ENCODE peak calls at places on chromosomes 13 and 19, in eight cellular contexts. W, H, X, N, P, U, J and Z are unnamed samples.

GRCh38 chr19:1516395-1516753 is 3.6 kb upstream of the ADAMTSL5 start:
- DNase-seq in W (no peak), H (no peak), X (no peak), N (no peak), P (no peak), U (no peak), J (no peak), Z (no peak)

GRCh38 chr13:106738279-106738678 is 170.3 kb upstream of the ARGLU1 start:
- DNase-seq in W (no peak), H (no peak), X (no peak), N (no peak), P (no peak), U (no peak), J (no peak), Z (no peak)

GRCh38 chr19:48625891-48626327 is 6.6 kb downstream of the SPHK2 start:
- DNase-seq in W (no peak), H (no peak), X (no peak), N (no peak), P (no peak), U (no peak), J (no peak), Z (no peak)

GRCh38 chr13:67204731-67205130 is 25.4 kb downstream of the PCDH9 start:
- DNase-seq in W (no peak), H (no peak), X (no peak), N (no peak), P (no peak), U (no peak), J (no peak), Z (no peak)

GRCh38 chr19:29886535-29886934 is 55.5 kb upstream of the URI1 start:
- DNase-seq in W (no peak), H (no peak), X (no peak), N (no peak), P (peak), U (no peak), J (no peak), Z (no peak)

GRCh38 chr13:72820156-72820897 is 38.4 kb downstream of the PIBF1 start:
- DNase-seq in W (no peak), H (no peak), X (no peak), N (no peak), P (no peak), U (no peak), J (no peak), Z (no peak)

GRCh38 chr13:114151565-114152284 is 19.3 kb upstream of the RASA3 start:
- DNase-seq in W (no peak), H (no peak), X (peak), N (no peak), P (peak), U (peak), J (no peak), Z (no peak)

GRCh38 chr19:16039545-16039944 is 36.8 kb upstream of the TPM4 start:
- DNase-seq in W (no peak), H (no peak), X (no peak), N (no peak), P (peak), U (no peak), J (no peak), Z (no peak)

GRCh38 chr13:95075506-95075905 is 225.7 kb downstream of the ABCC4 start:
- DNase-seq in W (no peak), H (no peak), X (no peak), N (no peak), P (no peak), U (no peak), J (no peak), Z (no peak)

GRCh38 chr13:77136902-77137420 is 110.0 kb upstream of the FBXL3 start:
- DNase-seq in W (no peak), H (no peak), X (no peak), N (no peak), P (no peak), U (no peak), J (no peak), Z (no peak)

GRCh38 chr13:103878891-103879605 is 812.8 kb upstream of the SLC10A2 start:
- DNase-seq in W (no peak), H (no peak), X (no peak), N (no peak), P (no peak), U (no peak), J (no peak), Z (no peak)

GRCh38 chr13:103873725-103874124 is 807.5 kb upstream of the SLC10A2 start:
- DNase-seq in W (no peak), H (no peak), X (no peak), N (no peak), P (no peak), U (no peak), J (no peak), Z (no peak)

DNA sequence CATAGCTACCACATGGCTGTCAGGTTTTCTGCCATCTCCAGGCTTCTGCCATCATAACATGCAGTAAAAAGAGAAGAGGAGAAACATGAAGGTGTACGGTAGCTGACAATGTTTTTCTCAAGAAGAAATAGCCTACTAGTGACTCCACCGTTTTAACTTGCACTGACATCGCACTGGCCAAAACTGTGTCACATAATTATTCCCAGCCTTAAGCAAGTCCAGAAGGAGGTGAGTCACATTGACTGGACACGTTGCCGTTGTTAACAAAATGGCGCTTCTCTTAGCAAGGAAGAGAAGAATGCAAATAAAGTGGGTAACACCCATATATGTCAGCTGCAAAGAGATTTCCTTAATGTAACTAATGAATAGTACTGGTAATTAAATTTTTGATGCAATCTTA is 810.4 kb upstream of the SLC10A2 start:
- DNase-seq in W (no peak), H (no peak), X (no peak), N (no peak), P (no peak), U (no peak), J (no peak), Z (no peak)
- H3K4me3 ChIP-seq in W (no peak), H (no peak), X (no peak), N (no peak), P (no peak), U (no peak), J (no peak), Z (no peak)

GRCh38 chr19:19192910-19193423 is 909 bp downstream of the RFXANK start:
- DNase-seq in W (no peak), H (no peak), X (no peak), N (no peak), P (no peak), U (no peak), J (no peak), Z (no peak)

GRCh38 chr19:19186742-19187141 is 5.2 kb downstream of the BORCS8 start:
- DNase-seq in W (no peak), H (no peak), X (no peak), N (no peak), P (no peak), U (no peak), J (no peak), Z (no peak)

GRCh38 chr19:19193926-19194325 is 1.9 kb downstream of the RFXANK start:
- DNase-seq in W (no peak), H (no peak), X (no peak), N (no peak), P (no peak), U (no peak), J (no peak), Z (no peak)

DNA sequence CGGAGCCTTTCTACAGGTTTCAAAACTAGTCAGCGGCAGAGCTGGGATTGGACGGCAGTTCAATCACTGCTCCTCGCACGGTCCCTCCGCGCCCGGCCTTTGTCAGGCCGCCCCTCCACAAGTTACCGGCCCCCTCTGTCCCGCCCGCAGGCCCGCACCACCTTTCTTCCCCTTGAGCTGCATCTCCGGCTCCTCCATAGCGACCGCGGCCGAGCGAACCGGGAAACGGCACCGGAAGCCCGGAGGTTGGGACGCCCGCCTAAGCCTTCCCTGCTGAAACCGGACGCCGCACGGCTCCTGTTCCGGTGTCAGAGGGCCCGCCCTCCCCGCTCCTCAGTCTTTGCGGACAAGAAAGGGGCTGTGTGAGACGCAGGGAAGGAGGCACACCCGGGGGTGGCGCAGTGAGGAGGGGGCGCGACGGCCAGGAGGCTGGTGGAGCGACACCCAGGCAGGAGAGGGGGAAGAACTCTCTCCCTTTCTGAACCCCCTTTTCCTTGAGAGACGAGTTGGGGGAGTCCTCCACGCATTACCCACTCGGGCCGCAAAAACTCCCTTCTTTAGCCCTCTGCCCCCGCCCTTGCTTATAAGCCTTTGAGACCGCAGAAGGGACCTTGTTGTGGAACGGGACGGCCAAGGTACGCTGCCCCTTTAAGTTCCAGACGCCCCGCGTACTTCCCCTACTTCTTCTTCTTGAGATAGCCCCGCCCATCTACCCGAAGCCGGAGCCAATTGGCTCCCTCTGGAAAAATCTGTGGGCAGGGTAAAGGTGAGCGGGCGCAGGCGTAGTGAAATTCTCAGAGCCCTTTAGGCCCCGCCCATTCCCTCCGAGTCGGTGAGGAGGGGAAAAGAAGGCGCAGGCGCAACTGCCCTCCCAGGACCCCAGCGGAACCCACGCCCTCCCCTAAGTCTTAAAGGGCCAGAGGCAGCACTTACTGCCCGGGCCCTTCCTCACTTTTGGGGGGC is at the start of the genes BORCS8 and RFXANK:
- DNase-seq in W (peak), H (peak), X (peak), N (peak), P (peak), U (peak), J (peak), Z (peak)
- TF ChIP-seq POLR2A in W (peak), H (no peak), X (peak), N (peak), P (peak), U (peak), J (no peak), Z (no peak)

DNA sequence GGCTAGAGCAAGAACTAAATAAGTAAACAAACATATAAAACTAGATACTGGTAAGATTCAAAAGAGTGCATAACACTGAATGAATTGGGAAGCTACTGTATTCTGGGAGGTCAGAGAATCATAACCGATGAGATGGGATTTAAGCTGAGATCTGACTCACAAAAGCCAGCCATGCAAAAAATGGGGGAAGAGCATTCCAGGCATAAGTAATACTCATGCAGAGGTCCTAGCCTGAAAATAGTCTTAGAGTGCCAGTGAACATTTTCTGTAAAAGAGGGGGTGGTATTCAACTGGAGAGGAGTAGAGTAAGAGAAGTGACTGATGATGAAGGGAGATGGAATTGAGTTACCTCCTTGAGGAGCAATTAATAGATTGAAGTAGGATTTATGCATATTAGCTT is 872.0 kb upstream of the GPC6 start:
- DNase-seq in W (no peak), H (no peak), X (no peak), N (no peak), P (no peak), U (no peak), J (no peak), Z (no peak)
- H3K4me3 ChIP-seq in W (no peak), H (no peak), X (no peak), N (no peak), P (no peak), U (no peak), J (no peak), Z (no peak)

GRCh38 chr19:37218592-37218935 is 550 bp downstream of the ZNF383 start:
- DNase-seq in W (no peak), H (no peak), X (no peak), N (no peak), P (no peak), U (no peak), J (no peak), Z (no peak)

GRCh38 chr19:37220383-37220782 is 2.4 kb downstream of the ZNF383 start:
- DNase-seq in W (no peak), H (no peak), X (no peak), N (no peak), P (no peak), U (no peak), J (no peak), Z (no peak)

GRCh38 chr19:37217533-37217854 is 520 bp upstream of the ZNF383 start:
- DNase-seq in W (no peak), H (no peak), X (no peak), N (no peak), P (no peak), U (no peak), J (no peak), Z (no peak)

GRCh38 chr19:37221136-37221535 is 3.1 kb downstream of the ZNF383 start:
- DNase-seq in W (no peak), H (no peak), X (no peak), N (no peak), P (no peak), U (no peak), J (no peak), Z (no peak)

GRCh38 chr19:37217855-37218591 is at the start of gene ZNF383:
- DNase-seq in W (peak), H (peak), X (peak), N (peak), P (peak), U (peak), J (peak), Z (peak)
- TF ChIP-seq POLR2A in W (peak), H (no peak), X (peak), N (peak), P (peak), U (peak), J (no peak), Z (peak)

DNA sequence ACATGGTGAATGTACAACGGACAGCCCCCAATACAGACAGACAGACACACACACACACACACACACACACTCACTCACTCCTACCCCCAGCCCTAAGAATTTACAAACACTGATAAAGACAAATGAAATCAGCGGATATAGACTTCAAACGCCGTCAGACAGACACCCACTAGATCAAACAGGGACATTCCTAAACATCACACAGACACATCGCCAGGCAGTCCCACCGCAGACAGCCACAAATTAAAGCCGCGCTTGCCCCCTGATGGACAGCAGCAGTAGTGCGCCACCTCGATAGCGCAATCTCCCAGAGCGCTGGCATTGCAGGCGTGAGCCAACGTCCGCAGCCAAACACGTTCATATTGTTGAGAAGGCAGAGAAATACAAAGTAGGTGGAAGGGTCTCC is 24.7 kb upstream of the ADGRE1 start:
- DNase-seq in W (peak), H (peak), X (peak), N (peak), P (peak), U (peak), J (peak), Z (peak)
- H3K4me3 ChIP-seq in W (peak), H (no peak), X (peak), N (no peak), P (peak), U (no peak), J (peak), Z (no peak)

GRCh38 chr13:78658630-78659449 is at the start of gene OBI1:
- DNase-seq in W (peak), H (peak), X (peak), N (peak), P (peak), U (peak), J (peak), Z (peak)
- TF ChIP-seq POLR2A in W (no peak), H (no peak), X (peak), N (no peak), P (peak), U (peak), J (no peak), Z (peak)